ENCODE peak calls at places on chromosomes 7 and 10, in four cellular contexts. D, B, U and V are unnamed samples. For H3K9me3 and H3K4me1, the result is how much of the 10 kb centered on the place peaks cover.

GRCh38 chr7:150451097-150451793 is 815 bp downstream of the GIMAP8 start:
- DNase-seq in U (no peak), B (peak), D (peak), V (no peak)

GRCh38 chr7:128132426-128133069 is 101.3 kb upstream of the LRRC4 start:
- DNase-seq in B (no peak), U (no peak), D (no peak), V (no peak)

GRCh38 chr10:46530249-46531186 is 25.9 kb downstream of the GPRIN2 start:
- DNase-seq in D (no peak), U (no peak), B (peak), V (no peak)

GRCh38 chr7:112701456-112701855 is 88.7 kb downstream of the TMEM168 start:
- DNase-seq in D (no peak), U (no peak), B (no peak), V (no peak)

GRCh38 chr7:55502209-55502608 is 70.1 kb downstream of the VOPP1 start:
- DNase-seq in B (no peak), U (no peak), D (no peak), V (no peak)

GRCh38 chr10:70479626-70480253 is 1.2 kb downstream of the PALD1 start:
- DNase-seq in B (peak), U (no peak), D (no peak), V (no peak)

GRCh38 chr10:123939591-123939990 is 48.0 kb upstream of the CPXM2 start:
- DNase-seq in U (no peak), D (no peak), B (no peak), V (no peak)

GRCh38 chr7:50308301-50309129 is 4.0 kb downstream of the IKZF1 start:
- DNase-seq in D (peak), B (no peak), U (no peak), V (no peak)

GRCh38 chr10:16585103-16585502 is 63.4 kb upstream of the C1QL3 start:
- DNase-seq in B (no peak), D (no peak), U (no peak), V (no peak)

GRCh38 chr10:126663880-126664279 is 6.6 kb downstream of the C10orf90 start:
- DNase-seq in U (no peak), B (peak), D (no peak), V (no peak)

GRCh38 chr10:14182781-14183180 is 147.9 kb downstream of the FRMD4A start:
- DNase-seq in B (no peak), D (no peak), U (peak), V (no peak)
- H3K27ac ChIP-seq in B (no peak), D (no peak), U (peak), V (no peak)

DNA sequence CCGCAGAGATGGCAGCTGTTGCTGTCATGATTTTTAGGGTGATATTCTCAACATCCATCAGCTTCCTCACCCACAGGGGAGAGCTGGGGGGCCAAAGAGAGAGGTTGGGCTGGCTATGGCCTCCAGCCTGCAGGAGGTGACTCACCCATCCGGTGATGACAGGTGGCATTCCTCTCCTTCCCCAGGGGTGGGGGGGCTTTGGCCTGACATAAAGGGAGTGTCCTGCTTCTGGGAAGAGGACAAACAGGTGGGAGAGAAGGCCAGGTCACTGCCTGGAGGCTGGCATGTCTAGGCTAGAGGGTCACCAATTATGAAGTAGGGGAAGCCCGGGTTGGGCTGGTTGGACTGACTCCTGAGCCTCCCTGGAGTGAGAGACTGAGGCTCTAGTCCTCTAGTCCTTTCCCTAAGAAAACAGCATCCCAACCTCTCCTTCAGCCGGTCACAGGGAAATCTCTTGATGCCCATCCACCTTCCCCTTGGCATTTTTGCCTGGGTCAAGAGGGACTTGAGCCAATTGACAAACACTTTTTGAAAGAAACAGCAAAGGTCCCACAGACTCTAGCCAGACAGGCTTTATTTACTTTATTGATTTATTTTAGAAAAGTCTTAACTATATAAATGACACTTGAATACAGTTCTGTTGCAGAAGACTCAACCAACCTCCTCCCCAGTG is 79.8 kb upstream of the ZNF716 start:
- DNase-seq in D (no peak), B (no peak), U (no peak), V (no peak)
- H3K9me3 ChIP-seq in D (under half), B (under half), U (under half), V (under half)

DNA sequence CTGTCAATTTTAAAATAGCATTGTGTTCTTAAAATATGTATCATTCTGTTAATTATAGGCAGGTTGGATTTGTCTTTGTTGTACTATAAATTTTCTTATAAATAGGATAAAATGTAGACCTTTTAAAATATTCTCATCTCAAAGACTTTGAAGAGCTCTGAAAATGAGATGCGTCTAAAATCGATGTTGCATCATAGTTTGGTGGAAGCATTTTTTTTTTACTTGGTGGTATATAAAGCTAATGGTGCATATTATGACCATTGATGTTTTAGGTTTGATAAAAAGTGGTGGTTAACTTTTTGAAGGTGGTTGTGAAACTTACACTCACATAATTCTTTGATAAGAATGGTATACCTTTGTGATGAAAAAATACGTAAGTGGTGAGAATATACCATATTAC is 69.1 kb downstream of the ZNRF2 start:
- DNase-seq in U (no peak), D (no peak), B (no peak), V (no peak)
- H3K4me1 ChIP-seq in U (under half), D (under half), B (under half), V (under half)

DNA sequence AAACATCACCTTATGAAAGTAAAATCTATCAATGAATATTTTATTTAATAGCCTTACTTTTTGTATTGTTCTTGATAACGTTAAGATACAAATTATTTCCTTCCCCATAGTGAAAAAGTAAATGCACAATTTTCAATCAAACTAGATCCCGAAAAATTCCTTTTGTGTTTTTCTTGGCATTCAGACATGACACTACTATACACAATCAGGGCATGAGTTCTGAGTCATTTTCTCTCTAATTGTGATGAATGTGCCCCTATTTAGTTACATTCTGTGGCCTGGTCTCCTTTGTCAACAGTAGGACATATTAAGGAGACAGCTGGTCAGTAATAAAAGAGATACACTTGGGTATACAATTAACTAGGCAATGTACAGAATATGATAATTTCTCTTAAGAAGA is 19.8 kb downstream of the COL1A2 start:
- DNase-seq in D (no peak), B (no peak), U (no peak), V (no peak)
- H3K27ac ChIP-seq in D (no peak), B (no peak), U (no peak), V (peak)

GRCh38 chr7:126436213-126436868 is 816.4 kb downstream of the GRM8 start:
- DNase-seq in U (no peak), D (no peak), B (no peak), V (no peak)
- H3K9me3 ChIP-seq in U (under half), D (under half), B (under half), V (under half)